ENCODE peak calls at places on chromosomes 7 and 10, in eight cellular contexts. One of them, this sample, is unnamed.

GRCh38 chr7:10643545-10643944 is 330.1 kb upstream of the PHF14 start:
- DNase-seq in GM12864: no peak
- DNase-seq in MM.1S: no peak
- DNase-seq in neural crest cell: no peak
- DNase-seq in uterus: no peak
- DNase-seq in cardiac muscle cell: no peak
- DNase-seq in cardiac fibroblast: no peak
- DNase-seq in foreskin fibroblast: no peak
- DNase-seq in this sample: no peak

GRCh38 chr7:128662091-128662490 is 10.0 kb upstream of the GARIN1A start:
- DNase-seq in GM12864: no peak
- DNase-seq in MM.1S: no peak
- DNase-seq in neural crest cell: no peak
- DNase-seq in uterus: no peak
- DNase-seq in cardiac muscle cell: no peak
- DNase-seq in cardiac fibroblast: no peak
- DNase-seq in foreskin fibroblast: no peak
- DNase-seq in this sample: no peak

GRCh38 chr10:109978481-109978880 is 29.3 kb upstream of the ADD3 start:
- DNase-seq in GM12864: no peak
- DNase-seq in MM.1S: peak; percentile 44
- DNase-seq in neural crest cell: peak; percentile 33
- DNase-seq in uterus: peak; percentile 24
- DNase-seq in cardiac muscle cell: peak; percentile 83
- DNase-seq in cardiac fibroblast: peak; percentile 79
- DNase-seq in foreskin fibroblast: peak; percentile 67
- DNase-seq in this sample: peak; percentile 43

GRCh38 chr7:95537483-95537882 is 51.7 kb downstream of the ASB4 start:
- DNase-seq in GM12864: no peak
- DNase-seq in MM.1S: no peak
- DNase-seq in neural crest cell: no peak
- DNase-seq in uterus: no peak
- DNase-seq in cardiac muscle cell: no peak
- DNase-seq in cardiac fibroblast: no peak
- DNase-seq in foreskin fibroblast: no peak
- DNase-seq in this sample: no peak

GRCh38 chr10:48404646-48405045 is 98.2 kb downstream of the MAPK8 start:
- DNase-seq in GM12864: no peak
- DNase-seq in MM.1S: no peak
- DNase-seq in neural crest cell: no peak
- DNase-seq in uterus: no peak
- DNase-seq in cardiac muscle cell: peak; percentile 92
- DNase-seq in cardiac fibroblast: peak; percentile 52
- DNase-seq in foreskin fibroblast: no peak
- DNase-seq in this sample: no peak

GRCh38 chr10:49512121-49512809 is 26.7 kb downstream of the ERCC6 start:
- DNase-seq in GM12864: peak; percentile 7
- DNase-seq in MM.1S: peak; percentile 15
- DNase-seq in neural crest cell: no peak
- DNase-seq in uterus: no peak
- DNase-seq in cardiac muscle cell: peak; percentile 55
- DNase-seq in cardiac fibroblast: peak; percentile 55
- DNase-seq in foreskin fibroblast: no peak
- DNase-seq in this sample: peak; percentile 25

GRCh38 chr10:23284155-23284554 is 60.4 kb downstream of the C10orf67 start:
- DNase-seq in GM12864: no peak
- DNase-seq in MM.1S: no peak
- DNase-seq in neural crest cell: no peak
- DNase-seq in uterus: no peak
- DNase-seq in cardiac muscle cell: no peak
- DNase-seq in cardiac fibroblast: no peak
- DNase-seq in foreskin fibroblast: no peak
- DNase-seq in this sample: no peak

GRCh38 chr10:47400251-47400650 is 16.2 kb upstream of the ZNF488 start:
- DNase-seq in GM12864: no peak
- DNase-seq in MM.1S: no peak
- DNase-seq in neural crest cell: no peak
- DNase-seq in uterus: no peak
- DNase-seq in cardiac muscle cell: no peak
- DNase-seq in cardiac fibroblast: no peak
- DNase-seq in foreskin fibroblast: no peak
- DNase-seq in this sample: no peak

GRCh38 chr10:119250641-119251314 is 43.4 kb downstream of the GRK5 start:
- DNase-seq in GM12864: no peak
- DNase-seq in MM.1S: no peak
- DNase-seq in neural crest cell: no peak
- DNase-seq in uterus: no peak
- DNase-seq in cardiac muscle cell: peak; percentile 85
- DNase-seq in cardiac fibroblast: peak; percentile 94
- DNase-seq in foreskin fibroblast: peak; percentile 74
- DNase-seq in this sample: no peak

GRCh38 chr10:133186416-133187090 is 26.5 kb downstream of the KNDC1 start:
- DNase-seq in GM12864: no peak
- DNase-seq in MM.1S: no peak
- DNase-seq in neural crest cell: no peak
- DNase-seq in uterus: no peak
- DNase-seq in cardiac muscle cell: no peak
- DNase-seq in cardiac fibroblast: peak; percentile 4
- DNase-seq in foreskin fibroblast: no peak
- DNase-seq in this sample: no peak

GRCh38 chr7:91212592-91212991 is 51.6 kb upstream of the FZD1 start:
- DNase-seq in GM12864: no peak
- DNase-seq in MM.1S: no peak
- DNase-seq in neural crest cell: no peak
- DNase-seq in uterus: no peak
- DNase-seq in cardiac muscle cell: no peak
- DNase-seq in cardiac fibroblast: peak; percentile 48
- DNase-seq in foreskin fibroblast: no peak
- DNase-seq in this sample: no peak

GRCh38 chr7:27178366-27178765 is 4.2 kb upstream of the HOXA10 start:
- DNase-seq in GM12864: no peak
- DNase-seq in MM.1S: no peak
- DNase-seq in neural crest cell: no peak
- DNase-seq in uterus: peak; percentile 65
- DNase-seq in cardiac muscle cell: no peak
- DNase-seq in cardiac fibroblast: no peak
- DNase-seq in foreskin fibroblast: no peak
- DNase-seq in this sample: no peak

GRCh38 chr7:28069788-28070187 is 110.8 kb downstream of the JAZF1 start:
- DNase-seq in GM12864: no peak
- DNase-seq in MM.1S: no peak
- DNase-seq in neural crest cell: no peak
- DNase-seq in uterus: peak; percentile 92
- DNase-seq in cardiac muscle cell: peak; percentile 91
- DNase-seq in cardiac fibroblast: peak; percentile 34
- DNase-seq in foreskin fibroblast: peak; percentile 83
- DNase-seq in this sample: no peak

GRCh38 chr7:92645531-92646061 is 55.4 kb upstream of the FAM133B start:
- DNase-seq in GM12864: no peak
- DNase-seq in MM.1S: no peak
- DNase-seq in neural crest cell: no peak
- DNase-seq in uterus: no peak
- DNase-seq in cardiac muscle cell: peak; percentile 52
- DNase-seq in cardiac fibroblast: peak; percentile 54
- DNase-seq in foreskin fibroblast: no peak
- DNase-seq in this sample: no peak

GRCh38 chr7:158781976-158782637 is 47.2 kb downstream of the ESYT2 start:
- DNase-seq in GM12864: no peak
- DNase-seq in MM.1S: no peak
- DNase-seq in neural crest cell: no peak
- DNase-seq in uterus: no peak
- DNase-seq in cardiac muscle cell: no peak
- DNase-seq in cardiac fibroblast: no peak
- DNase-seq in foreskin fibroblast: no peak
- DNase-seq in this sample: no peak

GRCh38 chr7:142384508-142384922 is 126.7 kb upstream of the PRSS58 start:
- DNase-seq in GM12864: no peak
- DNase-seq in MM.1S: no peak
- DNase-seq in neural crest cell: no peak
- DNase-seq in uterus: no peak
- DNase-seq in cardiac muscle cell: peak; percentile 75
- DNase-seq in cardiac fibroblast: peak; percentile 55
- DNase-seq in foreskin fibroblast: peak; percentile 24
- DNase-seq in this sample: no peak

GRCh38 chr10:101310528-101311439 is 43.2 kb upstream of the BTRC start:
- DNase-seq in GM12864: no peak
- DNase-seq in MM.1S: no peak
- DNase-seq in neural crest cell: no peak
- DNase-seq in uterus: no peak
- DNase-seq in cardiac muscle cell: no peak
- DNase-seq in cardiac fibroblast: no peak
- DNase-seq in foreskin fibroblast: no peak
- DNase-seq in this sample: no peak

GRCh38 chr7:45178241-45179225 is 20.9 kb downstream of the RAMP3 start:
- DNase-seq in GM12864: no peak
- DNase-seq in MM.1S: peak; percentile 19
- DNase-seq in neural crest cell: no peak
- DNase-seq in uterus: peak; percentile 6
- DNase-seq in cardiac muscle cell: no peak
- DNase-seq in cardiac fibroblast: no peak
- DNase-seq in foreskin fibroblast: no peak
- DNase-seq in this sample: no peak
- TF ChIP-seq CTCF in GM12864: peak; percentile 29
- TF ChIP-seq CTCF in MM.1S: peak; percentile 37
- TF ChIP-seq CTCF in neural crest cell: no peak
- TF ChIP-seq CTCF in uterus: no peak
- TF ChIP-seq CTCF in cardiac muscle cell: peak; percentile 13
- TF ChIP-seq CTCF in cardiac fibroblast: no peak
- TF ChIP-seq CTCF in foreskin fibroblast: no peak
- TF ChIP-seq CTCF in this sample: no peak

GRCh38 chr10:70762441-70763177 is 22.6 kb downstream of the TBATA start:
- DNase-seq in GM12864: no peak
- DNase-seq in MM.1S: no peak
- DNase-seq in neural crest cell: no peak
- DNase-seq in uterus: no peak
- DNase-seq in cardiac muscle cell: no peak
- DNase-seq in cardiac fibroblast: no peak
- DNase-seq in foreskin fibroblast: no peak
- DNase-seq in this sample: no peak

GRCh38 chr10:70761727-70762350 is 23.3 kb downstream of the TBATA start:
- DNase-seq in GM12864: no peak
- DNase-seq in MM.1S: no peak
- DNase-seq in neural crest cell: no peak
- DNase-seq in uterus: no peak
- DNase-seq in cardiac muscle cell: no peak
- DNase-seq in cardiac fibroblast: no peak
- DNase-seq in foreskin fibroblast: no peak
- DNase-seq in this sample: no peak

GRCh38 chr10:70760271-70760787 is 24.8 kb downstream of the TBATA start:
- DNase-seq in GM12864: no peak
- DNase-seq in MM.1S: no peak
- DNase-seq in neural crest cell: no peak
- DNase-seq in uterus: no peak
- DNase-seq in cardiac muscle cell: no peak
- DNase-seq in cardiac fibroblast: no peak
- DNase-seq in foreskin fibroblast: no peak
- DNase-seq in this sample: no peak

GRCh38 chr10:70759769-70760168 is 25.4 kb downstream of the TBATA start:
- DNase-seq in GM12864: no peak
- DNase-seq in MM.1S: no peak
- DNase-seq in neural crest cell: no peak
- DNase-seq in uterus: no peak
- DNase-seq in cardiac muscle cell: no peak
- DNase-seq in cardiac fibroblast: no peak
- DNase-seq in foreskin fibroblast: no peak
- DNase-seq in this sample: no peak

DNA sequence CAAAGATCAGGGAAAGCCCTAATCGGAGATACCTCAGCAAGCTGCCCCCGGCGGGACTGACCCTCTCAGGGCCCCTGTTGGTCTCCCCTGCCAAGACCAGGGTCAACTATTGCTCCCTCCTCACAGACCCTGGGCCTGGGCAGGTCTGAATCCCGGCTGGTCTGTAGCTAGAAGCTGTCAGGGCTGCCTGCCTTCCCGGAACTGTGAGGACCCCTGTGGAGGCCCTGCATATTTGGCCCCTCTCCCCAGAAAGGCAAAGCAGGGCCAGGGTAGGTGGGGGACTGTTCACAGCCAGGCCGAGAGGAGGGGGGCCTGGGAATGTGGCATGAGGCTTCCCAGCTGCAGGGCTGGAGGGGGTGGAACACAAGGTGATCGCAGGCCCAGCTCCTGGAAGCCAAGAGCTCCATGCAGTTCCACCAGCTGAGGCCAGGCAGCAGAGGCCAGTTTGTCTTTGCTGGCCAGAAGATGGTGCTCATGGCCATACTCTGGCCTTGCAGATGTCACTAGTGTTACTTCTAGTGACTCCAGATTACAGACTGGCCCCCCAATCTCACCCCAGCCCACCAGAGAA is 24.1 kb downstream of the TBATA start:
- DNase-seq in GM12864: no peak
- DNase-seq in MM.1S: no peak
- DNase-seq in neural crest cell: no peak
- DNase-seq in uterus: no peak
- DNase-seq in cardiac muscle cell: peak; percentile 54
- DNase-seq in cardiac fibroblast: no peak
- DNase-seq in foreskin fibroblast: no peak
- DNase-seq in this sample: no peak
- TF ChIP-seq CTCF in GM12864: no peak
- TF ChIP-seq CTCF in MM.1S: no peak
- TF ChIP-seq CTCF in neural crest cell: no peak
- TF ChIP-seq CTCF in uterus: no peak
- TF ChIP-seq CTCF in cardiac muscle cell: peak; percentile 41
- TF ChIP-seq CTCF in cardiac fibroblast: peak; percentile 15
- TF ChIP-seq CTCF in foreskin fibroblast: peak; percentile 16
- TF ChIP-seq CTCF in this sample: no peak

GRCh38 chr10:124259139-124259825 is 159.4 kb downstream of the OAT start:
- DNase-seq in GM12864: no peak
- DNase-seq in MM.1S: peak; percentile 22
- DNase-seq in neural crest cell: no peak
- DNase-seq in uterus: no peak
- DNase-seq in cardiac muscle cell: peak; percentile 37
- DNase-seq in cardiac fibroblast: peak; percentile 27
- DNase-seq in foreskin fibroblast: peak; percentile 3
- DNase-seq in this sample: no peak
- TF ChIP-seq CTCF in GM12864: peak; percentile 41
- TF ChIP-seq CTCF in MM.1S: peak; percentile 35
- TF ChIP-seq CTCF in neural crest cell: peak; percentile 29
- TF ChIP-seq CTCF in uterus: no peak
- TF ChIP-seq CTCF in cardiac muscle cell: peak; percentile 37
- TF ChIP-seq CTCF in cardiac fibroblast: peak; percentile 31
- TF ChIP-seq CTCF in foreskin fibroblast: peak; percentile 27
- TF ChIP-seq CTCF in this sample: no peak

DNA sequence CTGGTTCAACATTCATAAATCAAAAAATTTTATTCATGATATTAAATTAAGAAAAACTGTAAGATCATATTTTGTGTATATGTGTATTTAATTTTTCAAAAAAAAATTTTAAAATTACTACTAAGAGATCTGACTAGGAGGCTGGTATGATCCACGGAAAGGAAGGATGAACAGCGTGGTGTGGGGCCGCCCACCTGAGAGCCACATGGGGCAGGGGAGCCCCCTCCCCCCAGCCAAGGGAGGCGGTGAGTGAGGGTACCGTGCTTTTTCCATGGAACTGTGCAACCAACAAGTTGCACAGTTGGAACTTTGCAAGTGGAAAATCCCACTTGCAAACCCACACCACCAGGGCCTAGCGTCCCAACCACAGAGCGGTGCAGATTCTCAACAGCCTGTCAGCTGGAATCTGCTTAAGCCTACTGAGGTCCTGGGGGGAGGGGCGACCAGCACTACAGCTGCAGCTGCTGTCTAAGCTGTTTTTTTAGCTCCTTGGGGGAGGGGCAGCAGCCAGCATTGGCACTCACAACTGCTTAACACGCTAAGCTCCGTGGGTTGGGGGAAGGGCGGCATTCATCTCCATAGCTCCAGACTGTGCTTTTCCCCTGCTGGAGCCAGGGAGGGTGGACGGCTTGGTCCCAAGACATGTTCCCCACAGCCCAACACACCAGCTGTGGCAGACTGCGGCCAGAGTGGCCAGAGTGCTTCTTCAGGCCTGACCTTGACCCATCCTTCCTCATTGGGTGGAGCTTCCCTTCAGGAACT is 94.2 kb upstream of the IGFBP3 start:
- DNase-seq in GM12864: no peak
- DNase-seq in MM.1S: peak; percentile 61
- DNase-seq in neural crest cell: peak; percentile 54
- DNase-seq in uterus: no peak
- DNase-seq in cardiac muscle cell: peak; percentile 72
- DNase-seq in cardiac fibroblast: no peak
- DNase-seq in foreskin fibroblast: no peak
- DNase-seq in this sample: no peak
- TF ChIP-seq CTCF in GM12864: no peak
- TF ChIP-seq CTCF in MM.1S: no peak
- TF ChIP-seq CTCF in neural crest cell: no peak
- TF ChIP-seq CTCF in uterus: no peak
- TF ChIP-seq CTCF in cardiac muscle cell: no peak
- TF ChIP-seq CTCF in cardiac fibroblast: no peak
- TF ChIP-seq CTCF in foreskin fibroblast: no peak
- TF ChIP-seq CTCF in this sample: no peak